ENCODE peak calls at places on chromosomes 5 and 9, in seven cellular contexts. H is A549; F is activated naive CD4-positive, alpha-beta T cell; G is stimulated activated CD4-positive, alpha-beta T cell treated with anti-CD3 and anti-CD28 coated beads, Interleukin-2, amount 100 ng/mL, for 48 hours; B is nucleus accumbens; Z is cortex of kidney; V is Jurkat, Clone E6-1. T is an unnamed sample.

GRCh38 chr9:96486351-96487029 is 36.5 kb downstream of the HABP4 start:
- DNase-seq in V (no peak), Z (no peak), H (no peak), F (no peak), G (no peak), B (no peak), T (peak)

GRCh38 chr9:79264511-79265448 is 307.0 kb upstream of the TLE4 start:
- DNase-seq in H (no peak), V (no peak), Z (no peak), F (no peak), B (no peak), G (no peak), T (no peak)

GRCh38 chr9:92669527-92669889 is 423 bp downstream of the IPPK start:
- DNase-seq in F (no peak), B (no peak), G (peak), V (no peak), Z (no peak), H (peak), T (no peak)

GRCh38 chr9:72577212-72577753 is 55.9 kb downstream of the TMC1 start:
- DNase-seq in F (no peak), B (no peak), H (peak), G (no peak), Z (no peak), V (no peak), T (peak)

GRCh38 chr9:93893899-93894690 is 61.1 kb downstream of the BARX1 start:
- DNase-seq in Z (no peak), F (no peak), H (no peak), B (no peak), G (no peak), V (no peak), T (no peak)

GRCh38 chr5:52989781-52990530 is 804 bp downstream of the ITGA2 start:
- DNase-seq in B (peak), G (peak), V (peak), F (no peak), Z (peak), H (peak), T (peak)

GRCh38 chr5:115586525-115587146 is 15.6 kb downstream of the TICAM2 start:
- DNase-seq in F (no peak), G (no peak), Z (no peak), H (peak), V (peak), B (no peak), T (no peak)

GRCh38 chr5:166338801-166339200 is 1952.6 kb upstream of the WWC1 start:
- DNase-seq in B (no peak), H (no peak), V (no peak), F (no peak), G (no peak), Z (no peak), T (no peak)

GRCh38 chr5:96214442-96215197 is 218.4 kb downstream of the PCSK1 start:
- DNase-seq in G (no peak), Z (no peak), F (no peak), V (no peak), B (no peak), H (no peak), T (no peak)

GRCh38 chr9:71145179-71145578 is 23.8 kb upstream of the TRPM3 start:
- DNase-seq in Z (no peak), G (no peak), F (no peak), B (no peak), H (no peak), V (no peak), T (no peak)

GRCh38 chr5:127299678-127300077 is 9.1 kb downstream of the MEGF10 start:
- DNase-seq in Z (no peak), B (no peak), G (no peak), H (no peak), F (no peak), V (no peak), T (no peak)

GRCh38 chr5:139662617-139663016 is 14.5 kb downstream of the CXXC5 start:
- DNase-seq in B (no peak), H (no peak), V (no peak), G (no peak), Z (no peak), F (no peak), T (no peak)

GRCh38 chr5:149563461-149563860 is 12.2 kb upstream of the CSNK1A1 start:
- DNase-seq in Z (no peak), G (no peak), H (no peak), F (no peak), B (no peak), V (no peak), T (no peak)

GRCh38 chr5:42621662-42622061 is 135.0 kb upstream of the CCDC152 start:
- DNase-seq in H (no peak), F (no peak), Z (no peak), G (no peak), B (no peak), V (no peak), T (no peak)

GRCh38 chr9:95718263-95718662 is 157.2 kb upstream of the ERCC6L2 start:
- DNase-seq in Z (no peak), F (no peak), G (no peak), H (no peak), B (no peak), V (no peak), T (no peak)

GRCh38 chr9:134225186-134225585 is 60.8 kb upstream of the RNU6ATAC start:
- DNase-seq in F (no peak), B (no peak), H (no peak), V (no peak), Z (no peak), G (no peak), T (no peak)

GRCh38 chr5:60148356-60148755 is 254.8 kb upstream of the PDE4D start:
- DNase-seq in F (no peak), Z (no peak), V (no peak), G (no peak), H (no peak), B (no peak), T (no peak)

GRCh38 chr5:160439205-160439600 is 17.5 kb downstream of the PTTG1 start:
- DNase-seq in H (peak), Z (no peak), F (peak), V (peak), G (peak), B (peak), T (peak)

GRCh38 chr5:139848508-139849100 is 53.0 kb downstream of the PSD2 start:
- DNase-seq in B (no peak), F (peak), Z (no peak), G (no peak), V (peak), H (no peak), T (no peak)